ENCODE peak calls at places on chromosomes 1 and 21, in seven cellular contexts. One of them, this sample, is unnamed.
A peak's percentile ranks its signal among the peaks of the same experiment; 100 is the strongest.

GRCh38 chr1:52531473-52531872 is 21.4 kb downstream of the TUT4 start:
- DNase-seq in H9: no peak
- DNase-seq in H1: no peak
- DNase-seq in IMR-90: no peak
- DNase-seq in mesendoderm: no peak
- DNase-seq in neuronal stem cell: no peak
- DNase-seq in trophoblast cell: no peak
- DNase-seq in this sample: no peak

GRCh38 chr1:15328245-15328784 is 81.3 kb downstream of the FHAD1 start:
- DNase-seq in neuronal stem cell: no peak
- DNase-seq in H1: no peak
- DNase-seq in trophoblast cell: no peak
- DNase-seq in mesendoderm: no peak
- DNase-seq in H9: no peak
- DNase-seq in IMR-90: no peak
- DNase-seq in this sample: no peak

GRCh38 chr1:219518906-219519248 is 94.0 kb downstream of the ZC3H11B start:
- DNase-seq in H1: no peak
- DNase-seq in trophoblast cell: no peak
- DNase-seq in IMR-90: no peak
- DNase-seq in mesendoderm: no peak
- DNase-seq in H9: no peak
- DNase-seq in neuronal stem cell: no peak
- DNase-seq in this sample: no peak

GRCh38 chr1:114671011-114671938 is 1.4 kb upstream of the DENND2C start:
- DNase-seq in mesendoderm: no peak
- DNase-seq in H9: no peak
- DNase-seq in H1: no peak
- DNase-seq in neuronal stem cell: no peak
- DNase-seq in trophoblast cell: no peak
- DNase-seq in IMR-90: peak; percentile 32
- DNase-seq in this sample: peak; percentile 12

GRCh38 chr1:35001743-35002142 is 16.6 kb upstream of the TMEM35B start:
- DNase-seq in trophoblast cell: no peak
- DNase-seq in neuronal stem cell: no peak
- DNase-seq in H1: no peak
- DNase-seq in IMR-90: peak; percentile 20
- DNase-seq in mesendoderm: no peak
- DNase-seq in H9: no peak
- DNase-seq in this sample: no peak

GRCh38 chr1:10795305-10796021 is 983 bp downstream of the CASZ1 start:
- DNase-seq in mesendoderm: no peak
- DNase-seq in H1: no peak
- DNase-seq in H9: no peak
- DNase-seq in neuronal stem cell: no peak
- DNase-seq in trophoblast cell: no peak
- DNase-seq in IMR-90: no peak
- DNase-seq in this sample: peak; percentile 46

GRCh38 chr1:2894381-2895041 is 93.0 kb upstream of the TTC34 start:
- DNase-seq in H9: no peak
- DNase-seq in neuronal stem cell: no peak
- DNase-seq in IMR-90: no peak
- DNase-seq in mesendoderm: no peak
- DNase-seq in H1: no peak
- DNase-seq in trophoblast cell: no peak
- DNase-seq in this sample: no peak

GRCh38 chr1:75630004-75630403 is 19.1 kb upstream of the SLC44A5 start:
- DNase-seq in H9: peak; percentile 47
- DNase-seq in IMR-90: no peak
- DNase-seq in trophoblast cell: no peak
- DNase-seq in H1: no peak
- DNase-seq in neuronal stem cell: peak; percentile 26
- DNase-seq in mesendoderm: peak; percentile 87
- DNase-seq in this sample: no peak

GRCh38 chr1:5811419-5811818 is 180.8 kb downstream of the NPHP4 start:
- DNase-seq in H9: no peak
- DNase-seq in neuronal stem cell: no peak
- DNase-seq in H1: no peak
- DNase-seq in IMR-90: no peak
- DNase-seq in trophoblast cell: no peak
- DNase-seq in mesendoderm: no peak
- DNase-seq in this sample: no peak

GRCh38 chr1:225817611-225818061 is 7.7 kb downstream of the EPHX1 start:
- DNase-seq in IMR-90: peak; percentile 88
- DNase-seq in neuronal stem cell: no peak
- DNase-seq in trophoblast cell: no peak
- DNase-seq in H1: no peak
- DNase-seq in H9: peak; percentile 63
- DNase-seq in mesendoderm: peak; percentile 90
- DNase-seq in this sample: peak; percentile 82

GRCh38 chr1:190474587-190475305 is 2.9 kb downstream of the BRINP3 start:
- DNase-seq in H1: no peak
- DNase-seq in mesendoderm: peak; percentile 49
- DNase-seq in IMR-90: peak; percentile 3
- DNase-seq in neuronal stem cell: no peak
- DNase-seq in H9: peak; percentile 51
- DNase-seq in trophoblast cell: no peak
- DNase-seq in this sample: no peak

GRCh38 chr1:35539073-35539823 is 18.0 kb downstream of the KIAA0319L start:
- DNase-seq in H1: no peak
- DNase-seq in trophoblast cell: no peak
- DNase-seq in IMR-90: no peak
- DNase-seq in H9: no peak
- DNase-seq in mesendoderm: no peak
- DNase-seq in neuronal stem cell: peak; percentile 32
- DNase-seq in this sample: no peak

GRCh38 chr1:1353389-1354151 is 4.4 kb upstream of the DVL1 start:
- DNase-seq in neuronal stem cell: no peak
- DNase-seq in IMR-90: no peak
- DNase-seq in H1: no peak
- DNase-seq in mesendoderm: peak; percentile 80
- DNase-seq in H9: peak; percentile 82
- DNase-seq in trophoblast cell: no peak
- DNase-seq in this sample: no peak

GRCh38 chr1:58997637-58998036 is 213.8 kb upstream of the JUN start:
- DNase-seq in IMR-90: no peak
- DNase-seq in neuronal stem cell: no peak
- DNase-seq in H1: no peak
- DNase-seq in trophoblast cell: no peak
- DNase-seq in mesendoderm: no peak
- DNase-seq in H9: no peak
- DNase-seq in this sample: no peak

GRCh38 chr1:211217392-211217791 is 41.8 kb upstream of the RCOR3 start:
- DNase-seq in IMR-90: no peak
- DNase-seq in mesendoderm: no peak
- DNase-seq in trophoblast cell: no peak
- DNase-seq in neuronal stem cell: no peak
- DNase-seq in H1: no peak
- DNase-seq in H9: no peak
- DNase-seq in this sample: no peak

GRCh38 chr1:205486258-205486657 is 18.2 kb upstream of the CDK18 start:
- DNase-seq in trophoblast cell: no peak
- DNase-seq in H9: no peak
- DNase-seq in IMR-90: no peak
- DNase-seq in mesendoderm: no peak
- DNase-seq in H1: no peak
- DNase-seq in neuronal stem cell: no peak
- DNase-seq in this sample: no peak

GRCh38 chr1:29575826-29576225 is 339.5 kb downstream of the PTPRU start:
- DNase-seq in H1: no peak
- DNase-seq in H9: no peak
- DNase-seq in mesendoderm: no peak
- DNase-seq in IMR-90: peak; percentile 23
- DNase-seq in trophoblast cell: no peak
- DNase-seq in neuronal stem cell: no peak
- DNase-seq in this sample: no peak

DNA sequence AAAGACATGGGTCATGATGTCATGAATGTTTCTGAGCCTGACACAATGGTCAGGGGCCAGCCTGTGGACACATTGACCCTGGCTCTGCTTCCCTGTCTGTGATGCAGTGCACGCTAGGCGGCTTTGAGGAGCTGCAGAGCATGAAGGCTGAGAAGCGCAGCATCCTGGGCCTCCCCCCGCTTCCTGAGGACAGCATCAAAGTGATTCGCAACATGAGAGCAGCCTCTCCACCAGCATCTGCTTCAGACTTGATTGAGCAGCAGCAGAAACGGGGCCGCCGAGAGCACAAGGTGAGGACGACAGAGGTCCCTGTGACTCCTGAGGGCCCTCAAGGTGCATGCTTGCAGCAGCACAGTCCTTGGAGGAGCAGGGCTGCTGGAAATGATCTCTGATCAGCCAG is 8.6 kb downstream of the STRIP1 start:
- DNase-seq in neuronal stem cell: no peak
- DNase-seq in H1: no peak
- DNase-seq in trophoblast cell: no peak
- DNase-seq in H9: no peak
- DNase-seq in mesendoderm: no peak
- DNase-seq in IMR-90: no peak
- DNase-seq in this sample: no peak
- H3K4me2 ChIP-seq in neuronal stem cell: no peak overlapping the region
- H3K4me2 ChIP-seq in H1: no peak overlapping the region
- H3K4me2 ChIP-seq in trophoblast cell: no peak overlapping the region
- H3K4me2 ChIP-seq in H9: no peak overlapping the region
- H3K4me2 ChIP-seq in mesendoderm: no peak overlapping the region
- H3K4me2 ChIP-seq in IMR-90: no peak overlapping the region
- H3K4me2 ChIP-seq in this sample: no peak overlapping the region

GRCh38 chr1:36764796-36765195 is 269.5 kb downstream of the GRIK3 start:
- DNase-seq in trophoblast cell: no peak
- DNase-seq in neuronal stem cell: no peak
- DNase-seq in mesendoderm: peak; percentile 85
- DNase-seq in H9: no peak
- DNase-seq in H1: no peak
- DNase-seq in IMR-90: no peak
- DNase-seq in this sample: no peak
- H2AK5ac ChIP-seq in trophoblast cell: no peak overlapping the region
- H2AK5ac ChIP-seq in neuronal stem cell: peak overlapping the region; percentile 60
- H2AK5ac ChIP-seq in mesendoderm: no peak overlapping the region
- H2AK5ac ChIP-seq in H9: no peak overlapping the region
- H2AK5ac ChIP-seq in H1: no peak overlapping the region
- H2AK5ac ChIP-seq in IMR-90: no peak overlapping the region
- H2AK5ac ChIP-seq in this sample: no peak overlapping the region

GRCh38 chr1:23303524-23303923 is 40.6 kb downstream of the HNRNPR start:
- DNase-seq in trophoblast cell: no peak
- DNase-seq in H1: no peak
- DNase-seq in neuronal stem cell: no peak
- DNase-seq in mesendoderm: no peak
- DNase-seq in H9: no peak
- DNase-seq in IMR-90: no peak
- DNase-seq in this sample: no peak
- H3K4ac ChIP-seq in trophoblast cell: no peak overlapping the region
- H3K4ac ChIP-seq in H1: no peak overlapping the region
- H3K4ac ChIP-seq in neuronal stem cell: no peak overlapping the region
- H3K4ac ChIP-seq in mesendoderm: no peak overlapping the region
- H3K4ac ChIP-seq in H9: no peak overlapping the region
- H3K4ac ChIP-seq in IMR-90: no peak overlapping the region
- H3K4ac ChIP-seq in this sample: no peak overlapping the region

DNA sequence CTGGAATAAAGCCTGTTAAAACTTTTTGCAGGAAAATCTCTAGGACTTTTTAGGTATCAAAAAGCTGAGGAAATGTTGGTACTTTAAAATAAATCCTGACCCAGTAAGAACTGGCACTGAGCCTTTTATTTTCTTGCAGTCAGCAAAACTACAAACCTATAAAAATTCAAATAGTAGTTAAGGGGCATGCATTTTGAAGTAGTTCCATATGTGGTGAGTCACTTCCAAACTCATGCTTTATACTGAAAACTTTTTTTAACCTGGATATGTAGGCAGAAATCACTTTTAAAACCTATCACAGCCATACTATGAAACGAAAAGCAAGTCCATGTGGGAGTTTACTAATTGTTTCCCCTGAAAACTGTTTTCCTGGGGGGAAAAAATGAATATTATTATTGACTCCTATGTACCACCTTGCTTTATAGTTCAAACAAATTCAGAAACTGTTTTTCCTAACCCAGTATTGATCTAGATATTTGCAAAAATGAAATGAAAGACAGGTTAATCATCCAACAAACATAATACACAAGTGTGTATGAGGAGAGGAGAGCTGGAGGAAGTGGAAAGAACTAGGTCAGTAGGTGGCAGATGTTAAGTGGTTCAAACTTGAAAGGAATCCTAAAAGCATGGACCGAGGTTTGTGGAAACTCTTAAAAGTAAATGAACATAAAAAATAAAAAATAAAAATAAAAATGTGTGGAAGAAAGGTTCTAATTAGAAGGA is 30.5 kb downstream of the NRIP1 start:
- DNase-seq in neuronal stem cell: no peak
- DNase-seq in IMR-90: peak; percentile 72
- DNase-seq in H9: no peak
- DNase-seq in mesendoderm: no peak
- DNase-seq in H1: no peak
- DNase-seq in trophoblast cell: no peak
- DNase-seq in this sample: no peak
- H3K4me2 ChIP-seq in neuronal stem cell: no peak overlapping the region
- H3K4me2 ChIP-seq in IMR-90: peak overlapping the region; percentile 25
- H3K4me2 ChIP-seq in H9: no peak overlapping the region
- H3K4me2 ChIP-seq in mesendoderm: no peak overlapping the region
- H3K4me2 ChIP-seq in H1: no peak overlapping the region
- H3K4me2 ChIP-seq in trophoblast cell: no peak overlapping the region
- H3K4me2 ChIP-seq in this sample: peak overlapping the region; percentile 37

DNA sequence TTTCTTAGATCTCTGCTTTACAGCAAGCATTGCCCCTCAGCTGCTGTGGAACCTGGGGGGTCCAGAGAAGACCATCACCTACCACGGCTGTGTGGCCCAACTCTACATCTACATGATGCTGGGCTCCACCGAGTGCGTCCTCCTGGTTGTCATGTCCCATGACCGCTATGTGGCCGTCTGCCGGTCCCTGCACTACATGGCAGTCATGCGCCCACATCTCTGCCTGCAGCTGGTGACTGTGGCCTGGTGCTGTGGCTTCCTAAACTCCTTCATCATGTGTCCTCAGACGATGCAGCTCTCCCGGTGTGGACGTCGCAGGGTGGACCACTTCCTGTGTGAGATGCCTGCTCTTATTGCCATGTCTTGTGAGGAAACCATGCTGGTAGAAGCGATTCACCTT is 33.4 kb upstream of the OR2B11 start:
- DNase-seq in mesendoderm: no peak
- DNase-seq in trophoblast cell: no peak
- DNase-seq in H1: no peak
- DNase-seq in neuronal stem cell: no peak
- DNase-seq in IMR-90: no peak
- DNase-seq in H9: no peak
- DNase-seq in this sample: no peak
- H2AK5ac ChIP-seq in mesendoderm: no peak overlapping the region
- H2AK5ac ChIP-seq in trophoblast cell: peak overlapping the region; percentile 55
- H2AK5ac ChIP-seq in H1: no peak overlapping the region
- H2AK5ac ChIP-seq in neuronal stem cell: no peak overlapping the region
- H2AK5ac ChIP-seq in IMR-90: no peak overlapping the region
- H2AK5ac ChIP-seq in H9: no peak overlapping the region
- H2AK5ac ChIP-seq in this sample: no peak overlapping the region

GRCh38 chr21:17987328-17987727 is 168.2 kb upstream of the C21orf91 start:
- DNase-seq in IMR-90: no peak
- DNase-seq in mesendoderm: no peak
- DNase-seq in trophoblast cell: no peak
- DNase-seq in neuronal stem cell: no peak
- DNase-seq in H9: no peak
- DNase-seq in H1: no peak
- DNase-seq in this sample: no peak

GRCh38 chr21:17988038-17988437 is 168.9 kb upstream of the C21orf91 start:
- DNase-seq in H1: no peak
- DNase-seq in IMR-90: no peak
- DNase-seq in neuronal stem cell: no peak
- DNase-seq in trophoblast cell: no peak
- DNase-seq in mesendoderm: no peak
- DNase-seq in H9: no peak
- DNase-seq in this sample: peak; percentile 4

GRCh38 chr21:17989780-17990179 is 170.6 kb upstream of the C21orf91 start:
- DNase-seq in H9: no peak
- DNase-seq in IMR-90: no peak
- DNase-seq in mesendoderm: no peak
- DNase-seq in H1: no peak
- DNase-seq in trophoblast cell: no peak
- DNase-seq in neuronal stem cell: no peak
- DNase-seq in this sample: peak; percentile 3
- H3K4ac ChIP-seq in H9: no peak overlapping the region
- H3K4ac ChIP-seq in IMR-90: no peak overlapping the region
- H3K4ac ChIP-seq in mesendoderm: no peak overlapping the region
- H3K4ac ChIP-seq in H1: no peak overlapping the region
- H3K4ac ChIP-seq in trophoblast cell: no peak overlapping the region
- H3K4ac ChIP-seq in neuronal stem cell: no peak overlapping the region
- H3K4ac ChIP-seq in this sample: no peak overlapping the region